ENCODE peak calls at places on chromosomes 6 and 20, in nine cellular contexts. S, X, H, R, L, I, N, K and F are unnamed samples.

GRCh38 chr6:43103253-43103876 is 27.3 kb downstream of the PTK7 start:
- DNase-seq in S (peak; percentile 52), X (no peak), H (no peak), R (no peak), L (no peak), I (no peak), N (no peak), K (peak; percentile 75), F (no peak)

GRCh38 chr6:139311826-139312225 is 20.0 kb upstream of the TXLNB start:
- DNase-seq in S (no peak), X (no peak), H (no peak), R (no peak), L (no peak), I (no peak), N (no peak), K (no peak), F (no peak)

GRCh38 chr6:125995972-125996580 is 9.7 kb downstream of the TRMT11 start:
- DNase-seq in S (peak; percentile 64), X (peak; percentile 29), H (peak; percentile 26), R (peak; percentile 63), L (peak; percentile 58), I (peak; percentile 36), N (peak; percentile 74), K (peak; percentile 83), F (peak; percentile 66)

GRCh38 chr20:47805951-47806350 is 20.7 kb upstream of the SULF2 start:
- DNase-seq in S (no peak), X (no peak), H (no peak), R (no peak), L (no peak), I (no peak), N (no peak), K (no peak), F (no peak)

GRCh38 chr6:85864453-85865401 is 222.0 kb upstream of the SYNCRIP start:
- DNase-seq in S (peak; percentile 33), X (no peak), H (peak; percentile 67), R (no peak), L (no peak), I (no peak), N (peak; percentile 42), K (no peak), F (no peak)

GRCh38 chr6:159168536-159169192 is 536 bp upstream of the FNDC1 start:
- DNase-seq in S (no peak), X (no peak), H (no peak), R (peak; percentile 48), L (peak; percentile 69), I (no peak), N (peak; percentile 42), K (peak; percentile 91), F (no peak)

GRCh38 chr6:22754111-22754510 is 184.7 kb downstream of the HDGFL1 start:
- DNase-seq in S (no peak), X (no peak), H (no peak), R (no peak), L (no peak), I (no peak), N (no peak), K (no peak), F (no peak)

GRCh38 chr20:11814276-11814675 is 103.4 kb upstream of the BTBD3 start:
- DNase-seq in S (peak; percentile 88), X (no peak), H (no peak), R (no peak), L (no peak), I (no peak), N (no peak), K (no peak), F (no peak)

GRCh38 chr6:35624341-35625070 is 64.2 kb downstream of the FKBP5 start:
- DNase-seq in S (no peak), X (no peak), H (no peak), R (peak; percentile 20), L (no peak), I (no peak), N (peak; percentile 42), K (peak; percentile 46), F (no peak)

DNA sequence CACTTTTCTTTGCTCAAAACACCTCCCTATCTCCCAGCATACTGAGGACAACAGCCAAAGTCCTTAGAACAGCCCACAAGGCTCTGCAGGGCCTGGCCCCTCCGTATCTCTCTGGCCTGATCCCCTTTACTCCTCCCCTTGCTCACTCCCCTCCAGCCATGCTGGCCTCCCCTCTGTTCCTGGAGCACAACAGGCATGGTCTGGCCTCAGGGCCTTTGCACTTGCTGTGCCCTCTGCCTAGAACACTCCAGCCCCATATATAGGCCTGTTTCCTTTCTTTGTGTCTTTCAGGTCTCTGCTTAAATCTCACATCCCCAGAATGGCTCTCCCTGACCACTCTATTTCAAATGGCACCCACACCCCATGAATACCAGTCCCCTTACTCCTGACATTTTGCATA is 62.7 kb downstream of the KCNB1 start:
- DNase-seq in S (no peak), X (no peak), H (no peak), R (no peak), L (no peak), I (no peak), N (no peak), K (no peak), F (no peak)
- H3K27ac ChIP-seq in S (peak overlapping the region; percentile 36), X (no peak overlapping the region), H (peak overlapping the region; percentile 79), R (no peak overlapping the region), L (no peak overlapping the region), I (no peak overlapping the region), N (no peak overlapping the region), K (no peak overlapping the region), F (no peak overlapping the region)

DNA sequence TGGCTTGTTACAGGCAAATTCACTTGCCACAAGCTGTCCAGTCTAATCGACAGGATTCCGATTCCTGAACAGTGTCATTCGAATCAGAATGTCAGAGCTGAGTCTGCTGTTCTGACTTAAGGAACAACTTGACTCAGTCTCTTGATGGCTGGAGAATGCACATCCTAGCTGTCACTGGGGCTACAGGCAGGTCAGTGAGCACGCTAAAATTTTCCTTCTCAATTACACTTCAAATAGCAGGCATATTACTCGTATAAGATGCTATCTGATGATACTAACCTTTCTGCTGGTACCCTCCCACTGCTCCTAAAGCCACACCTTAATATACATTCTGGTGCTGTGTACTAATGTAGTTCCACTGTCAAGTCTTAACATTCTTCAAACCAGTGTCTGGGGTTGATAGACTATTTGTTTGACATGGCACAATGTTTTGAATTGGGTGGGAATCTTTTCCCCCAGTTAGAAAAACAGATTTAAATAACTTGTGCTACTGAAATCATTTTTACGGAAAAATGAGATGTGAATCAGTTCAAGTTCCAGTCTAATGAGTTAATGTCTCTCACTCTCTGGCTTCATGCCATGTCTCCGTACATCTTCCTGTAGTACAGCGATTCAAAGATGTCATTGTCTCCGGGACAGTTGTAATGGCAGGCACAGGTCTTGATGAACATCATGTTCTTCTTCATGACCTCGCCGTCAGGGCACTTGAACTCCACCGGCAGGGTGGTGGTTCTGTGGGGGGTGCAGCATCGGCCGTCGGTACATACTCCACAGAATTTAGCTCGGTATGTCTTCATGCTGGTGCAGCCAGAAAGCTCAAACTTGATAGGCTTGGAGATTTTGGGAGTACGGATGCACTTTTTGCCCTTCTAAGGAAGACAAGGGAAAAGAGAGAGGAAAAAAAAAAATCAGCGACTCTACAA is 2.2 kb downstream of the CCN2 start:
- DNase-seq in S (peak; percentile 43), X (no peak), H (no peak), R (no peak), L (no peak), I (no peak), N (peak; percentile 80), K (no peak), F (no peak)
- H3K4me3 ChIP-seq in S (peak overlapping the region; percentile 42), X (no peak overlapping the region), H (peak overlapping the region; percentile 52), R (peak overlapping the region; percentile 90), L (peak overlapping the region; percentile 72), I (no peak overlapping the region), N (peak overlapping the region; percentile 88), K (peak overlapping the region; percentile 61), F (no peak overlapping the region)

DNA sequence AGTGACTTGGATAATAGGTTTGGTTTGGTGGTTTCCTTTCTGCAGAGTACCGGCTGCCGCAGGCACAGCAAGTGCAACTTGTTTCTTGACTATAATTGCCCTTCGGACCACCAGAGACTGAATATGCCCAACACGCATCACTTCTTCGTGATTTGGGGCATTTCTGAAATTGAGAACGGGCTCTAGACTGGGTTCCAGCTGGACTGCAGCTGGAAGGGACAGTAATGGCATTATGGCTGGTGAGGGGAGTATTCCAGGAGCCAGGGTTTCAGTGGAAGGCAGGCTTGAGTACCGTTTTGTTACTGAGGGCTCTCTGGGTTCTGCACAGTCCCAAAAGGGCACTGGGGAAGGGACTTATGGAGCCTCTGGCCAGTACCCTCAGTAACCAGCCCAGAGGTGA is 40.1 kb downstream of the DSTN start:
- DNase-seq in S (no peak), X (no peak), H (no peak), R (no peak), L (no peak), I (no peak), N (no peak), K (no peak), F (no peak)
- H3K27ac ChIP-seq in S (no peak overlapping the region), X (peak overlapping the region; percentile 36), H (peak overlapping the region; percentile 44), R (no peak overlapping the region), L (peak overlapping the region; percentile 34), I (no peak overlapping the region), N (no peak overlapping the region), K (peak overlapping the region; percentile 66), F (no peak overlapping the region)

GRCh38 chr20:25056601-25057233 is 1.2 kb downstream of the ACSS1 start:
- DNase-seq in S (no peak), X (no peak), H (no peak), R (no peak), L (no peak), I (no peak), N (no peak), K (no peak), F (peak; percentile 38)

GRCh38 chr20:25055711-25056492 is 2.0 kb downstream of the ACSS1 start:
- DNase-seq in S (no peak), X (no peak), H (no peak), R (no peak), L (no peak), I (no peak), N (peak; percentile 9), K (no peak), F (no peak)

GRCh38 chr20:25058797-25059486 is 1.0 kb upstream of the ACSS1 start:
- DNase-seq in S (no peak), X (no peak), H (peak; percentile 42), R (no peak), L (no peak), I (no peak), N (peak; percentile 20), K (peak; percentile 23), F (peak; percentile 67)

GRCh38 chr20:25058051-25058796 is at the start of gene ACSS1:
- DNase-seq in S (peak; percentile 15), X (peak; percentile 59), H (peak; percentile 71), R (peak; percentile 54), L (peak; percentile 75), I (no peak), N (peak; percentile 31), K (peak; percentile 74), F (peak; percentile 93)

DNA sequence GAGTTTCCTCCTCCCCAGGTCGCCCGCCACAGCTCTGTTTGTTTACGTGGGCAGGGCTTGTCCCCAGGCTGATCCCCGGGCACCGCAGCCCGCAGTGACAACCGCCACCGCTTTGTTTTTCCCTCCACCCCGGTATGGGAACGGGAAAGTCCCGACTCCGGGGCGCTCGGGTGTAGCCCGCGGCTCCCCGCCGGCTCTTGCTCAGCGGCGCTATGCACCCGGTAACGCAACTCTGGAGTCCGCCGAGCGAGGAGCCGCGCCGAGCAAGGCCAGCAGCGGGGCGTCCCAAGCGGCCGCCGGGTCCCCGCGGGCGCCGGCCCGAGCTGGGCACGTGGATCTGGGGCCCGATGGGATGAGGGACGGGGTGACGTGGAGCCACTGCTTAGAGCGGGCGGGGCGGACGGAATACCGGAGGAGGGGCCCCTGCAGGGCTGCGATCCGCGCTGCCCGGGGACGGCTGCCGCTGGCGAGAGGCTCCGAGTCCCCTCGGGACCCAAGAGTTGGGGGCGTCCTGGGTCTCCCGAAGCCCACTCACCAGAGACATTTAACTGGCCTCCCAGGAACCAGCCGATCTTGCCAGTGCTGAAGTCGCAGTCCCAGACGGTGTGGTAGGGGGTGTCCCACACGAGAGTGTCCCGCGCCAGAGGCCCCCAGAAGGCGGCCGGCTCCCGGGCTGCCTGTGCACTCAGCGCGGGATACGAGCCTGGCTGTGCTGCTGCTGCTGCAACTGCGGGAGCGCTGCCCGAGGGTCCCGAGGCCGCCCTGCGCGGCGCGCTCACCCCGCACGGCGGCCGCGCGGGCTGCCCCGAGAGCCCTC is 497 bp downstream of the ACSS1 start:
- DNase-seq in S (peak; percentile 56), X (peak; percentile 89), H (peak; percentile 69), R (peak; percentile 64), L (peak; percentile 89), I (no peak), N (peak; percentile 51), K (peak; percentile 72), F (peak; percentile 76)
- H3K4me3 ChIP-seq in S (peak overlapping the region; percentile 49), X (peak overlapping the region; percentile 82), H (peak overlapping the region; percentile 87), R (peak overlapping the region; percentile 90), L (peak overlapping the region; percentile 68), I (peak overlapping the region; percentile 50), N (peak overlapping the region; percentile 50), K (peak overlapping the region; percentile 69), F (peak overlapping the region; percentile 38)